ENCODE peak calls at places on chromosomes 1 and 21, in four cellular contexts. O is GM12878, C is A549, B is HepG2. M is an unnamed sample.

GRCh38 chr1:198001776-198002408 is 84.7 kb downstream of the LHX9 start:
- DNase-seq in O (no peak), C (no peak), B (no peak), M (no peak)

GRCh38 chr21:44085491-44086321 is 21.5 kb upstream of the PWP2 start:
- DNase-seq in O (no peak), C (no peak), B (no peak), M (no peak)

GRCh38 chr1:180167721-180168467 is 13.2 kb downstream of the QSOX1 start:
- DNase-seq in O (no peak), C (peak; percentile 84), B (peak; percentile 31), M (no peak)

GRCh38 chr21:23127973-23128372 is 2129.8 kb downstream of the NCAM2 start:
- DNase-seq in O (no peak), C (no peak), B (no peak), M (no peak)

GRCh38 chr21:14768042-14768441 is 221.9 kb upstream of the SAMSN1 start:
- DNase-seq in O (no peak), C (no peak), B (no peak), M (peak; percentile 23)

GRCh38 chr1:228216371-228217320 is 8.8 kb downstream of the OBSCN start:
- DNase-seq in O (no peak), C (no peak), B (no peak), M (no peak)

GRCh38 chr1:224333309-224333926 is 3.4 kb upstream of the NVL start:
- DNase-seq in O (peak; percentile 56), C (no peak), B (peak; percentile 60), M (peak; percentile 49)

GRCh38 chr1:85628791-85629531 is 48.4 kb downstream of the CCN1 start:
- DNase-seq in O (no peak), C (peak; percentile 73), B (peak; percentile 82), M (peak; percentile 78)

GRCh38 chr1:22171951-22172715 is 29.2 kb upstream of the WNT4 start:
- DNase-seq in O (no peak), C (no peak), B (no peak), M (peak; percentile 34)

GRCh38 chr1:153801786-153802697 is 26.8 kb downstream of the SLC27A3 start:
- DNase-seq in O (no peak), C (no peak), B (no peak), M (no peak)

GRCh38 chr1:180662709-180663108 is 30.9 kb downstream of the XPR1 start:
- DNase-seq in O (no peak), C (no peak), B (no peak), M (no peak)

DNA sequence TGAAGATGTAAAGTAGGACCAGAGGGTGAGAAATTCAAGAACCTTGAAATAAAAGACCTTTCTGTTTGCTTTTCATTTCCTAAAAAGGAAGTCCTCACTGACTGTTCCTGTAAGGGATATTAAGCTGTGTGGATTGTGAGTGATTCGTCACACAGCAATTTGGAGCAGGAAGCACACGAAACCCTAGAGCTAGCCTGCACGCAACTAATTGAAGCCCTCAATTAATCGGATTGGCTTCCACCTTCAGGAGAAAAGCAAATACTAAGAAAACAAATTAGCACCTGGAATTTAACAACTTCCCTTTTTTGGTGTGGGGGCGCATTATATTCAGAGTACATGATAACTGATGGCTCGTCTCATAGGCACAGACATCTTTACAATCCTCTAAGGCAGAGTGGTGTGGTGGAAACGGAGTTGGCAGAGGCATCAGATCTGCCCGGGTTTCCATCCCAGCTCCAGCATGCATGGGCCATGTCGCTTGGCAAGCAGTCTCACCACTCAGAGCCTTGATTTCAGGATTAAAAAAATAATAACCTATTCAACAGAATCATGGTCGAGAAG is 95.2 kb downstream of the KCNJ15 start:
- DNase-seq in O (no peak), C (peak; percentile 3), B (no peak), M (no peak)
- TF ChIP-seq CEBPB in O (no peak), C (no peak), B (no peak), M (no peak)

GRCh38 chr1:39158330-39159086 is 46.0 kb upstream of the MACF1 start:
- DNase-seq in O (peak; percentile 37), C (peak; percentile 22), B (peak; percentile 99), M (peak; percentile 51)

GRCh38 chr1:39157304-39157703 is 47.2 kb upstream of the MACF1 start:
- DNase-seq in O (no peak), C (no peak), B (no peak), M (no peak)

GRCh38 chr1:39160703-39161102 is 43.8 kb upstream of the MACF1 start:
- DNase-seq in O (no peak), C (no peak), B (no peak), M (no peak)

GRCh38 chr1:39163469-39163868 is 41.0 kb upstream of the MACF1 start:
- DNase-seq in O (no peak), C (no peak), B (no peak), M (no peak)

DNA sequence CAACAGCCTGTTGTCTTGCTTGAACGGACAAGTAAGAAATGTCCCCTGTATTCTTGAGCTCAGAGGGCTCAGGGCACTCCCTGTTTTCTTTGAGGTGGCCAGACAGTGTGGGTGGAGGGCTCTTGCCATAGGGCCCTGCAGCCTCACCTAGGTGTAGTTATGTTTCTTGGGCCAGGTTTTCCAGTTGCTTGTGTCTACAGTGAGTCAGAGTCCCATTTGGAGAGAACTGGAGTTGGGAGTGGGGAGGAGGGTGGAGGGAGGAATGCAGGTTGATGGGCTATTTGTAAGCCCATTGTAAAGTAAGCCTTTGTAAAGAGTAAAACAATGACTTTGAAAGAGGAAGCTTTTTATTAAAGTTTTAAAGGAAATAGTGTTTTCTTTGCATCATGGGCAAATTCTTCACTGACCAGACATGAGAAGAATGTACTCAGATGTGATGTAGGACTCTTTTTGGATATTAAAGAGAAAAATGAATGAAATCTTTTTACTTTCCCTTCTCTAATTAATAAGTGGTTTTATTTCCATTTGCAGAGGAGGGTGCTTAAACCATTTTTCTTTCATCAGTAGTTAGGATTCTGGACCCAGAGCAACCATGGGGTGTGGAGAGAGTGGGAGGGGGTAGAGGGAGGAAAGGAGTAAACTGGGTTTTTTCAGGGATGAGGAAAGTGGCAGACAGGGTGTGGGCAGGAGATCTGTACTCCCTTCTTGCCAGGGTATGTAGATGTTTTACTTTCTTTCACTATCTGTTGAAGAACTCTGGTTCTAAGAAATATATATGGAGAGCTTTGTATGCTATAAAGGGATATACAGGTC is 45.1 kb upstream of the MACF1 start:
- DNase-seq in O (no peak), C (no peak), B (peak; percentile 75), M (no peak)
- TF ChIP-seq JUNB in O (no peak), C (no peak), B (no peak), M (no peak)

GRCh38 chr1:53257454-53258081 is 19.2 kb upstream of the MAGOH start:
- DNase-seq in O (no peak), C (no peak), B (no peak), M (no peak)

GRCh38 chr1:53260631-53261247 is 22.4 kb upstream of the MAGOH start:
- DNase-seq in O (no peak), C (no peak), B (no peak), M (no peak)

GRCh38 chr1:53259932-53260331 is 21.6 kb upstream of the MAGOH start:
- DNase-seq in O (no peak), C (no peak), B (no peak), M (no peak)

GRCh38 chr1:53256744-53257453 is 18.6 kb upstream of the MAGOH start:
- DNase-seq in O (no peak), C (no peak), B (no peak), M (no peak)

GRCh38 chr1:53258216-53258615 is 19.9 kb upstream of the MAGOH start:
- DNase-seq in O (no peak), C (no peak), B (no peak), M (no peak)
- TF ChIP-seq CEBPB in O (no peak), C (no peak), B (no peak), M (no peak)

DNA sequence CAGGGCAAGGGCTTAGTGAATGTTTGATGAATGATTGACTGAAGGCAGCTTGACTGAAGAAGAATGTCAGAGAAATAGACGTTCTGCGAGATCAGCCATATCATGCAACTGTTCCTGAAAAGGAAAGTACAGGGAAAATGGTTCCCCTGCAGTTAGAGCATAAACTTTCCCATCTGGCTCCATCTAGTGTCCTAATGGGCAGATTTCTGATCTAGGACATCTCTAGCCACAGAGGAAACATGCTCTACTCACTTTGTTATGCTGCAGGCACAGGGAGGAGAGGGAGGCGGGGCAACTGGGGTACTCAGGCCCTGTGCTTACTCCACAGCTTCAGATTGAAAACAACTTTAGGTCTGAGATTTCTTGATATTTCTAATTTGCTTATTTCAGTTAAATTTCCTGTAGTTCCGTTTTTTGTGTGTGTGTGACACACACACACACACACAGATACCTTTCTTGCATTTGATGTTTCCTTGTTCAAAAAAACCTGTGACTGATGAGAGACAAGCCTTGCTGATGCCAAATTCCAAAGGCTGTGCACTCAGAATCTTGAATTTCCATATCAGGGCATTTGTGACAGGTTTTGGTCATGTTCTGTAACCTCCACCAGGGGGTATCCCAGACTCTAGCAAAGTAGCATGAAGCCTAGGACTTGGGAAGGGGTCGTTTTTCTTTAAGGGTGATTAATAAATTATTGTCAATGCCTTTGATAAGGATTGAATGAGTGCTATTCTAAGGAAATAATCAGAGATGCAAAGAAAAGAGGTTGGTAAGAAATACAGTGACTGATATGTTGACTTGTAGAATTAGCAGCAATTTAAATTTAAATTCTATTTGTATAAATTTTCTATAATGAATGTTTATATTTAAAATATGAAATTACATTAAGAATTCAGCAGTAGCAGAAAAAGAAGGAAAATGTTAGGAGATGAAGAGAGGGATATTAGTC is 139.7 kb upstream of the BEND5 start:
- DNase-seq in O (no peak), C (peak; percentile 21), B (peak; percentile 29), M (peak; percentile 12)
- TF ChIP-seq JUNB in O (no peak), C (no peak), B (no peak), M (no peak)

GRCh38 chr1:162008799-162009198 is 14.9 kb downstream of the OLFML2B start:
- DNase-seq in O (no peak), C (no peak), B (no peak), M (no peak)

GRCh38 chr1:162013289-162013688 is 10.4 kb downstream of the OLFML2B start:
- DNase-seq in O (no peak), C (no peak), B (no peak), M (no peak)

GRCh38 chr1:162009501-162010174 is 14.0 kb downstream of the OLFML2B start:
- DNase-seq in O (no peak), C (no peak), B (no peak), M (no peak)

GRCh38 chr1:162010175-162010506 is 13.5 kb downstream of the OLFML2B start:
- DNase-seq in O (no peak), C (no peak), B (no peak), M (no peak)

GRCh38 chr1:162011337-162012012 is 12.2 kb downstream of the OLFML2B start:
- DNase-seq in O (no peak), C (no peak), B (no peak), M (no peak)
- TF ChIP-seq CEBPB in O (no peak), C (no peak), B (no peak), M (no peak)

GRCh38 chr1:15343099-15343498 is 66.6 kb upstream of the EFHD2 start:
- DNase-seq in O (no peak), C (no peak), B (no peak), M (no peak)

GRCh38 chr1:15344380-15344779 is 65.3 kb upstream of the EFHD2 start:
- DNase-seq in O (no peak), C (no peak), B (no peak), M (no peak)

GRCh38 chr1:15342568-15342967 is 67.1 kb upstream of the EFHD2 start:
- DNase-seq in O (no peak), C (no peak), B (no peak), M (no peak)

GRCh38 chr1:15344800-15345710 is 64.6 kb upstream of the EFHD2 start:
- DNase-seq in O (no peak), C (no peak), B (no peak), M (no peak)

GRCh38 chr1:15343729-15344128 is 66.0 kb upstream of the EFHD2 start:
- DNase-seq in O (no peak), C (no peak), B (no peak), M (no peak)
- TF ChIP-seq JUNB in O (no peak), C (no peak), B (no peak), M (no peak)

M was measured in K562.